ENCODE peak calls at places on chromosome 1, in nine cellular contexts. G is neural progenitor cell; R is NCI-H1694; Q is T-helper 9 cell; A is activated CD4-positive, alpha-beta T cell treated with anti-CD3 and anti-CD28 coated beads, Interleukin-2, amount 10 ng/mL, durations not matched to agents 7 days and 5 days; Y is GM03348; C is activated T-cell treated with anti-CD3 and anti-CD28 coated beads, Interleukin-2, amount 50 U/mL, for 72 hours; K is RPMI7951; X is T follicular helper cell. L is an unnamed sample.

GRCh38 chr1:94858276-94858675 is 38.1 kb downstream of the SLC44A3 start:
- DNase-seq in G (no peak), R (no peak), Q (no peak), A (no peak), Y (no peak), C (no peak), K (peak; percentile 71), X (no peak), L (peak; percentile 42)

GRCh38 chr1:62213075-62213914 is 18.6 kb downstream of the L1TD1 start:
- DNase-seq in G (no peak), R (no peak), Q (no peak), A (no peak), Y (no peak), C (no peak), K (no peak), X (no peak), L (no peak)

GRCh38 chr1:7541629-7542028 is 229.5 kb upstream of the VAMP3 start:
- DNase-seq in G (no peak), R (no peak), Q (no peak), A (no peak), Y (no peak), C (no peak), K (no peak), X (no peak), L (no peak)

GRCh38 chr1:235901461-235901860 is 34.8 kb upstream of the LYST start:
- DNase-seq in G (no peak), R (no peak), Q (no peak), A (no peak), Y (peak; percentile 34), C (no peak), K (peak; percentile 83), X (no peak), L (no peak)

GRCh38 chr1:2360588-2361364 is 30.6 kb downstream of the MORN1 start:
- DNase-seq in G (no peak), R (no peak), Q (no peak), A (no peak), Y (no peak), C (no peak), K (no peak), X (no peak), L (no peak)

GRCh38 chr1:112708489-112708888 is 1.6 kb upstream of the RHOC start:
- DNase-seq in G (no peak), R (no peak), Q (no peak), A (no peak), Y (no peak), C (no peak), K (no peak), X (no peak), L (no peak)

GRCh38 chr1:99650021-99650420 is 4.1 kb downstream of the PALMD start:
- DNase-seq in G (no peak), R (no peak), Q (no peak), A (no peak), Y (no peak), C (no peak), K (no peak), X (no peak), L (no peak)

GRCh38 chr1:167905182-167905581 is 8.8 kb downstream of the ADCY10 start:
- DNase-seq in G (peak; percentile 71), R (no peak), Q (no peak), A (no peak), Y (no peak), C (no peak), K (no peak), X (no peak), L (no peak)

GRCh38 chr1:108593448-108593847 is 33.5 kb downstream of the EEIG2 start:
- DNase-seq in G (no peak), R (no peak), Q (no peak), A (no peak), Y (no peak), C (no peak), K (no peak), X (no peak), L (no peak)

GRCh38 chr1:204192589-204193352 is 3.5 kb downstream of the KISS1 start:
- DNase-seq in G (no peak), R (no peak), Q (no peak), A (no peak), Y (no peak), C (no peak), K (no peak), X (no peak), L (no peak)

GRCh38 chr1:8263806-8264205 is 54.1 kb upstream of the SLC45A1 start:
- DNase-seq in G (no peak), R (no peak), Q (no peak), A (no peak), Y (no peak), C (no peak), K (no peak), X (no peak), L (peak; percentile 80)

GRCh38 chr1:202888204-202888506 is 794 bp downstream of the RABIF start:
- DNase-seq in G (no peak), R (no peak), Q (no peak), A (no peak), Y (no peak), C (no peak), K (peak; percentile 50), X (no peak), L (no peak)

GRCh38 chr1:200129480-200129879 is 102.0 kb downstream of the NR5A2 start:
- DNase-seq in G (no peak), R (no peak), Q (no peak), A (peak; percentile 38), Y (no peak), C (peak; percentile 33), K (no peak), X (no peak), L (peak; percentile 51)

GRCh38 chr1:183272390-183272801 is 86.3 kb downstream of the LAMC2 start:
- DNase-seq in G (no peak), R (no peak), Q (no peak), A (no peak), Y (peak; percentile 88), C (no peak), K (peak; percentile 94), X (no peak), L (no peak)

GRCh38 chr1:88549536-88549935 is 134.5 kb upstream of the PKN2 start:
- DNase-seq in G (no peak), R (no peak), Q (no peak), A (no peak), Y (no peak), C (no peak), K (peak; percentile 1), X (no peak), L (peak; percentile 17)

GRCh38 chr1:222523852-222524251 is 24.1 kb downstream of the HHIPL2 start:
- DNase-seq in G (no peak), R (no peak), Q (no peak), A (no peak), Y (no peak), C (no peak), K (peak; percentile 29), X (no peak), L (no peak)

GRCh38 chr1:197814306-197814705 is 39.0 kb upstream of the DENND1B start:
- DNase-seq in G (no peak), R (no peak), Q (no peak), A (no peak), Y (no peak), C (no peak), K (no peak), X (no peak), L (no peak)

GRCh38 chr1:24713176-24713575 is 32.1 kb upstream of the CLIC4 start:
- DNase-seq in G (no peak), R (no peak), Q (no peak), A (no peak), Y (peak; percentile 75), C (no peak), K (peak; percentile 76), X (no peak), L (no peak)

GRCh38 chr1:234960722-234961467 is 167.7 kb downstream of the TOMM20 start:
- DNase-seq in G (no peak), R (no peak), Q (no peak), A (no peak), Y (peak; percentile 22), C (no peak), K (no peak), X (no peak), L (no peak)

GRCh38 chr1:150272379-150272840 is at the start of gene C1orf54:
- DNase-seq in G (peak; percentile 84), R (no peak), Q (no peak), A (no peak), Y (peak; percentile 79), C (no peak), K (peak; percentile 34), X (no peak), L (peak; percentile 84)

GRCh38 chr1:212512731-212513559 is 80.2 kb downstream of the NENF start:
- DNase-seq in G (no peak), R (no peak), Q (no peak), A (no peak), Y (no peak), C (no peak), K (peak; percentile 54), X (no peak), L (peak; percentile 66)

GRCh38 chr1:111510003-111510380 is 6.6 kb upstream of the ADORA3 start:
- DNase-seq in G (no peak), R (no peak), Q (no peak), A (no peak), Y (no peak), C (no peak), K (no peak), X (no peak), L (no peak)

GRCh38 chr1:30908446-30908885 is at the start of gene SDC3:
- DNase-seq in G (peak; percentile 85), R (no peak), Q (no peak), A (no peak), Y (peak; percentile 89), C (peak; percentile 34), K (peak; percentile 39), X (no peak), L (no peak)

GRCh38 chr1:210653771-210654170 is 325.1 kb downstream of the HHAT start:
- DNase-seq in G (peak; percentile 9), R (no peak), Q (no peak), A (no peak), Y (no peak), C (no peak), K (peak; percentile 9), X (no peak), L (peak; percentile 25)

GRCh38 chr1:217253985-217254384 is 376.9 kb downstream of the GPATCH2 start:
- DNase-seq in G (no peak), R (no peak), Q (no peak), A (no peak), Y (no peak), C (no peak), K (no peak), X (no peak), L (no peak)

GRCh38 chr1:30315185-30315960 is 408.0 kb downstream of the MATN1 start:
- DNase-seq in G (no peak), R (no peak), Q (no peak), A (no peak), Y (no peak), C (no peak), K (peak; percentile 14), X (no peak), L (peak; percentile 30)

GRCh38 chr1:165124772-165125171 is 231.7 kb downstream of the LMX1A start:
- DNase-seq in G (no peak), R (no peak), Q (no peak), A (no peak), Y (no peak), C (no peak), K (no peak), X (no peak), L (no peak)

GRCh38 chr1:16145988-16146887 is 9.6 kb downstream of the EPHA2 start:
- DNase-seq in G (peak; percentile 90), R (no peak), Q (no peak), A (no peak), Y (peak; percentile 96), C (no peak), K (peak; percentile 94), X (no peak), L (peak; percentile 98)

GRCh38 chr1:8169364-8170058 is 143.4 kb upstream of the ERRFI1 start:
- DNase-seq in G (no peak), R (peak; percentile 93), Q (peak; percentile 22), A (peak; percentile 74), Y (peak; percentile 81), C (peak; percentile 48), K (peak; percentile 90), X (peak; percentile 33), L (peak; percentile 79)

GRCh38 chr1:23369335-23370013 is at the start of gene ZNF436:
- DNase-seq in G (peak; percentile 67), R (peak; percentile 80), Q (peak; percentile 25), A (peak; percentile 40), Y (peak; percentile 61), C (peak; percentile 22), K (peak; percentile 89), X (peak; percentile 23), L (peak; percentile 65)